ENCODE peak calls at places on chromosomes 13 and 19, in four cellular contexts. One of them, this sample, is unnamed.

GRCh38 chr19:30046522-30046921 is 104.5 kb downstream of the URI1 start:
- DNase-seq in IMR-90: peak
- DNase-seq in germinal center: no peak
- DNase-seq in AG04450: no peak
- DNase-seq in this sample: no peak

GRCh38 chr19:37077615-37077928 is 661 bp upstream of the ZNF420 start:
- DNase-seq in IMR-90: peak
- DNase-seq in germinal center: no peak
- DNase-seq in AG04450: no peak
- DNase-seq in this sample: peak

GRCh38 chr13:110233682-110234280 is 73.2 kb downstream of the COL4A1 start:
- DNase-seq in IMR-90: no peak
- DNase-seq in germinal center: no peak
- DNase-seq in AG04450: no peak
- DNase-seq in this sample: no peak

GRCh38 chr19:41427647-41428480 is 690 bp upstream of the B3GNT8 start:
- DNase-seq in IMR-90: no peak
- DNase-seq in germinal center: no peak
- DNase-seq in AG04450: no peak
- DNase-seq in this sample: no peak

GRCh38 chr19:10346509-10346908 is 7.1 kb upstream of the ICAM3 start:
- DNase-seq in IMR-90: peak
- DNase-seq in germinal center: no peak
- DNase-seq in AG04450: no peak
- DNase-seq in this sample: no peak

GRCh38 chr13:114208134-114208533 is 26.6 kb upstream of the CDC16 start:
- DNase-seq in IMR-90: no peak
- DNase-seq in germinal center: no peak
- DNase-seq in AG04450: no peak
- DNase-seq in this sample: no peak

GRCh38 chr13:36059366-36059765 is 71.8 kb downstream of the DCLK1 start:
- DNase-seq in IMR-90: no peak
- DNase-seq in germinal center: no peak
- DNase-seq in AG04450: no peak
- DNase-seq in this sample: no peak

GRCh38 chr19:55528030-55528801 is 8.7 kb downstream of the SBK2 start:
- DNase-seq in IMR-90: peak
- DNase-seq in germinal center: no peak
- DNase-seq in AG04450: no peak
- DNase-seq in this sample: peak

GRCh38 chr19:3146677-3147100 is 10.9 kb downstream of the GNA15 start:
- DNase-seq in IMR-90: no peak
- DNase-seq in germinal center: peak
- DNase-seq in AG04450: no peak
- DNase-seq in this sample: no peak

GRCh38 chr19:47100290-47100689 is 13.3 kb downstream of the ZC3H4 start:
- DNase-seq in IMR-90: no peak
- DNase-seq in germinal center: no peak
- DNase-seq in AG04450: no peak
- DNase-seq in this sample: no peak

GRCh38 chr13:60000986-60001385 is 162.7 kb downstream of the DIAPH3 start:
- DNase-seq in IMR-90: no peak
- DNase-seq in germinal center: no peak
- DNase-seq in AG04450: no peak
- DNase-seq in this sample: no peak

GRCh38 chr19:38213911-38214625 is 10.0 kb downstream of the DPF1 start:
- DNase-seq in IMR-90: peak
- DNase-seq in germinal center: no peak
- DNase-seq in AG04450: no peak
- DNase-seq in this sample: no peak

GRCh38 chr19:31539386-31539785 is 190.2 kb upstream of the TSHZ3 start:
- DNase-seq in IMR-90: no peak
- DNase-seq in germinal center: no peak
- DNase-seq in AG04450: no peak
- DNase-seq in this sample: no peak

GRCh38 chr19:3358919-3359849 is 7.2 kb upstream of the NFIC start:
- DNase-seq in IMR-90: peak
- DNase-seq in germinal center: peak
- DNase-seq in AG04450: no peak
- DNase-seq in this sample: peak

GRCh38 chr19:11221082-11221598 is 18.3 kb upstream of the ANGPTL8 start:
- DNase-seq in IMR-90: no peak
- DNase-seq in germinal center: no peak
- DNase-seq in AG04450: no peak
- DNase-seq in this sample: no peak

GRCh38 chr19:23698711-23699520 is 11.9 kb upstream of the ZNF675 start:
- DNase-seq in IMR-90: no peak
- DNase-seq in germinal center: no peak
- DNase-seq in AG04450: no peak
- DNase-seq in this sample: peak

GRCh38 chr19:19464339-19465098 is 50.8 kb downstream of the TSSK6 start:
- DNase-seq in IMR-90: peak
- DNase-seq in germinal center: no peak
- DNase-seq in AG04450: no peak
- DNase-seq in this sample: peak

GRCh38 chr13:93080587-93080986 is 146.0 kb upstream of the GPC6 start:
- DNase-seq in IMR-90: peak
- DNase-seq in germinal center: no peak
- DNase-seq in AG04450: no peak
- DNase-seq in this sample: peak

GRCh38 chr13:51255556-51255955 is 33.4 kb downstream of the FAM124A start:
- DNase-seq in IMR-90: no peak
- DNase-seq in germinal center: no peak
- DNase-seq in AG04450: no peak
- DNase-seq in this sample: no peak

GRCh38 chr13:110168999-110169933 is 137.7 kb downstream of the COL4A1 start:
- DNase-seq in IMR-90: no peak
- DNase-seq in germinal center: no peak
- DNase-seq in AG04450: no peak
- DNase-seq in this sample: no peak

GRCh38 chr13:99484405-99484981 is 16.8 kb upstream of the TM9SF2 start:
- DNase-seq in IMR-90: peak
- DNase-seq in germinal center: no peak
- DNase-seq in AG04450: peak
- DNase-seq in this sample: no peak

GRCh38 chr13:53045110-53045509 is 16.5 kb downstream of the OLFM4 start:
- DNase-seq in IMR-90: no peak
- DNase-seq in germinal center: no peak
- DNase-seq in AG04450: no peak
- DNase-seq in this sample: no peak

GRCh38 chr13:79483302-79483701 is 2.3 kb downstream of the NDFIP2 start:
- DNase-seq in IMR-90: peak
- DNase-seq in germinal center: no peak
- DNase-seq in AG04450: no peak
- DNase-seq in this sample: no peak

GRCh38 chr19:35030257-35031071 is at the start of gene SCN1B:
- DNase-seq in IMR-90: peak
- DNase-seq in germinal center: peak
- DNase-seq in AG04450: no peak
- DNase-seq in this sample: peak

GRCh38 chr19:46493236-46494114 is 2.2 kb downstream of the PNMA8B start:
- DNase-seq in IMR-90: no peak
- DNase-seq in germinal center: peak
- DNase-seq in AG04450: no peak
- DNase-seq in this sample: no peak

GRCh38 chr19:34481861-34482379 is 362 bp downstream of the WTIP start:
- DNase-seq in IMR-90: no peak
- DNase-seq in germinal center: no peak
- DNase-seq in AG04450: no peak
- DNase-seq in this sample: no peak

GRCh38 chr13:64428196-64428595 is 2801.9 kb downstream of the PCDH9 start:
- DNase-seq in IMR-90: peak
- DNase-seq in germinal center: no peak
- DNase-seq in AG04450: peak
- DNase-seq in this sample: no peak

GRCh38 chr13:50224534-50224933 is 209.3 kb downstream of the KCNRG start:
- DNase-seq in IMR-90: peak
- DNase-seq in germinal center: no peak
- DNase-seq in AG04450: no peak
- DNase-seq in this sample: no peak

GRCh38 chr13:112714772-112715569 is 25.1 kb downstream of the ATP11A start:
- DNase-seq in IMR-90: no peak
- DNase-seq in germinal center: no peak
- DNase-seq in AG04450: no peak
- DNase-seq in this sample: no peak

GRCh38 chr19:37975596-37976515 is 68.8 kb downstream of the SIPA1L3 start:
- DNase-seq in IMR-90: no peak
- DNase-seq in germinal center: no peak
- DNase-seq in AG04450: no peak
- DNase-seq in this sample: no peak

GRCh38 chr19:50803633-50804419 is 13.6 kb downstream of the ACP4 start:
- DNase-seq in IMR-90: no peak
- DNase-seq in germinal center: no peak
- DNase-seq in AG04450: no peak
- DNase-seq in this sample: peak

GRCh38 chr13:107339209-107339608 is 771.3 kb upstream of the ARGLU1 start:
- DNase-seq in IMR-90: peak
- DNase-seq in germinal center: no peak
- DNase-seq in AG04450: no peak
- DNase-seq in this sample: no peak

GRCh38 chr19:11381535-11382369 is 2.4 kb downstream of the EPOR start:
- DNase-seq in IMR-90: peak
- DNase-seq in germinal center: peak
- DNase-seq in AG04450: no peak
- DNase-seq in this sample: peak

GRCh38 chr19:8396563-8397203 is 6.5 kb downstream of the RAB11B start:
- DNase-seq in IMR-90: peak
- DNase-seq in germinal center: peak
- DNase-seq in AG04450: no peak
- DNase-seq in this sample: peak

This sample was measured in NCI-H345.